ENCODE peak calls at places on chromosomes 7 and 10, in four cellular contexts. X is A549, P is right lobe of liver, V is vagina. Q is an unnamed sample.

GRCh38 chr10:88147000-88147798 is 283.8 kb downstream of the PTEN start:
- DNase-seq in X (no peak), P (no peak), V (no peak), Q (no peak)

GRCh38 chr10:14564268-14564744 is 210.4 kb downstream of the FAM107B start:
- DNase-seq in X (no peak), P (peak; percentile 52), V (no peak), Q (no peak)

GRCh38 chr10:27383595-27384542 is 120.2 kb upstream of the RAB18 start:
- DNase-seq in X (peak; percentile 13), P (no peak), V (no peak), Q (no peak)

GRCh38 chr7:20153567-20153966 is 63.6 kb downstream of the MACC1 start:
- DNase-seq in X (no peak), P (no peak), V (no peak), Q (peak; percentile 2)

GRCh38 chr10:6912929-6913328 is 332.9 kb upstream of the PRKCQ start:
- DNase-seq in X (no peak), P (no peak), V (no peak), Q (no peak)

GRCh38 chr10:1054684-1055083 is 1.5 kb upstream of the WDR37 start:
- DNase-seq in X (no peak), P (no peak), V (no peak), Q (no peak)

GRCh38 chr10:21135396-21135973 is 238.4 kb upstream of the NEBL start:
- DNase-seq in X (no peak), P (no peak), V (no peak), Q (no peak)

GRCh38 chr10:43110318-43111071 is 27.8 kb upstream of the CSGALNACT2 start:
- DNase-seq in X (no peak), P (no peak), V (no peak), Q (no peak)

GRCh38 chr10:85429126-85429525 is 937.5 kb downstream of the GRID1 start:
- DNase-seq in X (no peak), P (no peak), V (no peak), Q (no peak)

GRCh38 chr7:1160665-1161010 is 642 bp upstream of the ZFAND2A start:
- DNase-seq in X (no peak), P (no peak), V (no peak), Q (peak; percentile 82)
- TF ChIP-seq POLR2A in X (peak; percentile 28), P (no peak), V (no peak), Q (no peak)

GRCh38 chr7:25860882-25861228 is 291.1 kb upstream of the NFE2L3 start:
- DNase-seq in X (no peak), P (no peak), V (no peak), Q (peak; percentile 32)

GRCh38 chr7:25860206-25860881 is 291.7 kb upstream of the NFE2L3 start:
- DNase-seq in X (no peak), P (no peak), V (no peak), Q (peak; percentile 36)

GRCh38 chr7:25862254-25862992 is 289.6 kb upstream of the NFE2L3 start:
- DNase-seq in X (peak; percentile 96), P (peak; percentile 64), V (no peak), Q (peak; percentile 97)

GRCh38 chr7:25862993-25863726 is 288.8 kb upstream of the NFE2L3 start:
- DNase-seq in X (no peak), P (no peak), V (no peak), Q (no peak)

DNA sequence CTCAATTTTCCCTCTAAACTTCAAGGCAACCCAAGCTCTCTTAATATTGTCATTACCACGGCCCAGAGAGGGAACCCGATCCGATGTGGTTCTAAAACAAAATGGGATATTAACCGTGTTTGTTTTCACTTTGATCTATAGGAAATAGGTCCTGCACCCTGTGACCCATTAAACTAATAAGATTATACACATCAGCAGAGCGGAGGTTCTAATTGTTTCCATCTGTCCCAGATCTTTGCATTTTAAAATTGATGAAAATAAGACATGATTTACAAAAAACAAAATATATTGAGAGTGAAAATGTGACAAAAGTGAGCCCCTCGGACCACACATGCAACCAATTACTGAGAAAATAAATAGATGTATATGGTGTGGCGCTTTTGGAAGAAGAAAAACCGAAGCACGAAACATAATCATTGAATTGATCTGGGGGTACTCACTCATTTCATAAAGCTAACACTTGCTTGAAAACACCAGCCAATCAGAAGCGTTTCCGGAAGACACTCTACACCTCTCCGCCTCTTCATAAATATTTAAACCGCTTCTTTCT is 290.2 kb upstream of the NFE2L3 start:
- DNase-seq in X (no peak), P (no peak), V (no peak), Q (peak; percentile 39)
- TF ChIP-seq POLR2A in X (no peak), P (no peak), V (no peak), Q (no peak)

GRCh38 chr7:49643750-49644149 is 129.7 kb upstream of the VWC2 start:
- DNase-seq in X (no peak), P (no peak), V (no peak), Q (no peak)

GRCh38 chr7:49644402-49645166 is 128.9 kb upstream of the VWC2 start:
- DNase-seq in X (no peak), P (no peak), V (no peak), Q (no peak)

GRCh38 chr7:49639808-49640207 is 133.6 kb upstream of the VWC2 start:
- DNase-seq in X (no peak), P (no peak), V (no peak), Q (no peak)

GRCh38 chr7:49645296-49645695 is 128.1 kb upstream of the VWC2 start:
- DNase-seq in X (no peak), P (no peak), V (no peak), Q (no peak)

GRCh38 chr7:49643321-49643720 is 130.1 kb upstream of the VWC2 start:
- DNase-seq in X (no peak), P (no peak), V (no peak), Q (no peak)
- TF ChIP-seq POLR2A in X (no peak), P (no peak), V (no peak), Q (no peak)

GRCh38 chr7:43727003-43727402 is 2.3 kb downstream of the COA1 start:
- DNase-seq in X (no peak), P (no peak), V (no peak), Q (no peak)

GRCh38 chr7:43727494-43727893 is 1.8 kb downstream of the COA1 start:
- DNase-seq in X (no peak), P (no peak), V (no peak), Q (no peak)

GRCh38 chr7:43729924-43730248 is 563 bp upstream of the COA1 start:
- DNase-seq in X (no peak), P (no peak), V (no peak), Q (no peak)

GRCh38 chr7:43726466-43726865 is 2.9 kb downstream of the COA1 start:
- DNase-seq in X (no peak), P (no peak), V (no peak), Q (no peak)

DNA sequence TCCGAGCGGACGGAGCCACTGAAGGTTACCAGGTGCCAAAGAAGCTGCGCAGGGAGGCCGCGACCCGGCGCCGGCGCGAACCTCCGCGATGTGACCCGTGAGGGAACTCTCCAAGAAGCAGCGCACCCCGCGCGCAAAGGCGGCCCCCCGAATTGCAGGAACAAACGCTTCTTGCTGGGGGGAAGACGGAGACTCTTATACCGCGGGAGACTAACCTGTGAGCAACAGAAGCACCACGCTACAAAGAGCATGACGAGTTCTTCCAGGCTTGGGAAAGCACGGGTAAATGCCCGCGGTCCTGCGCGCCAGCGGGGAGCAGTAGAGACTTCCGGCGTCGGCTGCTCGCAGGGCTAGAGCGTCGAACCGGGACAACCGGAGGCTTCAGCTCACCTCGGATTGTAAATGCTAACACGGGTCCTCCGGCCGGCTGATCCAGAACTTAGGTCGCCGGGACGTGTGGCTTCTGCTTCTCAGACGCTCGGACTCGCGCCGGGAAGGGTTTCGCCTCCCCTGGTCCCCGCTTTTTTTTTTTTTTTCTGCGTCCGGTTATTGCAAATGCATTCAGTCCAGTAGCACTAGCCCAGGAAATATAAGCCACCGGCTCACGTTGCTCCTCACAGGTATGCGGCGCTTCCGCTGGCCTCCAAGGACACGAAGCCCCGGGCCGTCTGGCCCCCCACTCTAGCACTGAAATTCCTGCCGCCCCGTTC is at the start of gene COA1:
- DNase-seq in X (peak; percentile 77), P (peak; percentile 89), V (no peak), Q (peak; percentile 94)
- TF ChIP-seq POLR2A in X (peak; percentile 81), P (peak; percentile 59), V (no peak), Q (peak; percentile 89)

GRCh38 chr10:92594194-92594593 is 1.3 kb downstream of the KIF11 start:
- DNase-seq in X (no peak), P (no peak), V (no peak), Q (peak; percentile 64)

GRCh38 chr10:92593553-92594046 is 670 bp downstream of the KIF11 start:
- DNase-seq in X (no peak), P (no peak), V (no peak), Q (peak; percentile 48)

GRCh38 chr10:92591550-92592140 is 1.3 kb upstream of the KIF11 start:
- DNase-seq in X (peak; percentile 77), P (peak; percentile 93), V (no peak), Q (peak; percentile 95)

GRCh38 chr10:92590623-92591549 is 2.0 kb upstream of the KIF11 start:
- DNase-seq in X (peak; percentile 49), P (no peak), V (no peak), Q (peak; percentile 85)

DNA sequence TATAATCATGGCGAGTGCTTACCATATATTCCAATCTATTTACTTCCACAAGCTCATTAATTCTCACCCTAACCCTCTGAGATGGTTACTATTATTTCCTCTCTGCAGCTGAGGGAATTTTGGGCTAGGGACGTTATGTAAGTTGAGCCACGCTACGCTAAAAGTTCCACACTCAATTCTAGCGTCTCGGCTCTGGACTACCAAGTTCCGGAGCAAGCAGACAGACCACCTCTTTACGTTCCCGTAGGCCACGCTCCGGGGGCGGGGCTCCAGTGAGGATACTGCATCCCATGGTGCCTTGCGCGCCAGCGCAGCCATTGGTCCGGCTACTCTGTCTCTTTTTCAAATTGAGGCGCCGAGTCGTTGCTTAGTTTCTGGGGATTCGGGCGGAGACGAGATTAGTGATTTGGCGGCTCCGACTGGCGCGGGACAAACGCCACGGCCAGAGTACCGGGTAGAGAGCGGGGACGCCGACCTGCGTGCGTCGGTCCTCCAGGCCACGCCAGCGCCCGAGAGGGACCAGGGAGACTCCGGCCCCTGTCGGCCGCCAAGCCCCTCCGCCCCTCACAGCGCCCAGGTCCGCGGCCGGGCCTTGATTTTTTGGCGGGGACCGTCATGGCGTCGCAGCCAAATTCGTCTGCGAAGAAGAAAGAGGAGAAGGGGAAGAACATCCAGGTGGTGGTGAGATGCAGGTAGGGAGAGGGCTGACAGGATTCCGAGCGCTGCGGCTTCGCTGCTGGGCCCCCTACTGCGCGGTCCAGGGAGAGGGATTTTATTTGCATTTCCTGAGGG is at the start of gene KIF11:
- DNase-seq in X (peak; percentile 84), P (peak; percentile 97), V (peak; percentile 98), Q (peak; percentile 98)
- TF ChIP-seq POLR2A in X (peak; percentile 83), P (peak; percentile 94), V (peak; percentile 84), Q (peak; percentile 99)